ENCODE peak calls at places on chromosomes 6 and 20, in eight cellular contexts. X, T, Y, Z, H, A, F and O are unnamed samples. For H3K4me1 and H3K9me3, the result is how much of the 10 kb centered on the place peaks cover.

GRCh38 chr6:166752097-166752496 is 125.0 kb upstream of the RPS6KA2 start:
- DNase-seq in A (peak), Z (no peak), H (no peak), Y (no peak), T (no peak), F (no peak), X (no peak), O (no peak)

GRCh38 chr6:12328701-12329100 is 38.5 kb downstream of the EDN1 start:
- DNase-seq in Y (no peak), F (no peak), A (no peak), T (no peak), H (peak), X (no peak), Z (no peak), O (no peak)

GRCh38 chr6:99016355-99016754 is 68.6 kb upstream of the FBXL4 start:
- DNase-seq in T (no peak), H (no peak), A (no peak), Y (no peak), F (no peak), Z (no peak), X (no peak), O (no peak)

GRCh38 chr6:9482030-9482731 is 932.7 kb downstream of the TFAP2A start:
- DNase-seq in H (peak), F (no peak), T (no peak), X (no peak), Z (no peak), Y (no peak), A (no peak), O (no peak)

GRCh38 chr6:43940071-43940392 is 170.0 kb downstream of the VEGFA start:
- DNase-seq in Y (no peak), X (no peak), H (no peak), Z (no peak), T (no peak), A (no peak), F (no peak), O (peak)

GRCh38 chr6:138545621-138545980 is 46.3 kb upstream of the NHSL1 start:
- DNase-seq in H (no peak), Y (no peak), A (no peak), Z (peak), F (no peak), T (peak), X (peak), O (peak)

GRCh38 chr6:164507197-164507957 is 802.0 kb downstream of the C6orf118 start:
- DNase-seq in A (peak), X (no peak), H (no peak), Y (no peak), T (no peak), Z (no peak), F (no peak), O (no peak)

GRCh38 chr6:118263929-118264486 is 284.1 kb upstream of the PLN start:
- DNase-seq in A (no peak), T (no peak), X (no peak), Z (no peak), H (peak), Y (peak), F (peak), O (no peak)

GRCh38 chr20:9977629-9978028 is 57.2 kb upstream of the ANKEF1 start:
- DNase-seq in F (no peak), A (no peak), T (no peak), Y (peak), H (no peak), X (no peak), Z (no peak), O (no peak)

GRCh38 chr6:141830530-141830929 is 302.2 kb upstream of the GJE1 start:
- DNase-seq in F (no peak), Z (no peak), Y (no peak), X (no peak), T (no peak), A (no peak), H (no peak), O (no peak)

GRCh38 chr6:159462446-159462845 is 230.6 kb downstream of the SOD2 start:
- DNase-seq in A (no peak), Z (no peak), X (no peak), H (no peak), F (no peak), Y (no peak), T (no peak), O (no peak)

GRCh38 chr6:27592481-27593199 is 119.7 kb upstream of the ZNF184 start:
- DNase-seq in F (no peak), Z (no peak), Y (peak), X (no peak), H (peak), T (no peak), A (peak), O (no peak)

GRCh38 chr6:20931093-20931492 is 396.8 kb downstream of the CDKAL1 start:
- DNase-seq in F (no peak), H (no peak), X (no peak), Y (no peak), T (no peak), Z (no peak), A (no peak), O (no peak)

GRCh38 chr6:137552809-137553208 is 58.6 kb upstream of the OLIG3 start:
- DNase-seq in Z (no peak), T (no peak), Y (peak), X (no peak), A (no peak), H (no peak), F (no peak), O (no peak)

GRCh38 chr20:19017104-19017690 is 195.2 kb upstream of the SLC24A3 start:
- DNase-seq in A (no peak), F (no peak), H (no peak), Y (no peak), Z (no peak), X (peak), T (no peak), O (no peak)

GRCh38 chr6:131740161-131740560 is 29.3 kb upstream of the CTAGE9 start:
- DNase-seq in Z (no peak), H (no peak), A (no peak), Y (no peak), X (no peak), F (no peak), T (no peak), O (no peak)

GRCh38 chr6:131694832-131695426 is 6.3 kb downstream of the OR2A4 start:
- DNase-seq in Y (peak), T (peak), F (peak), H (peak), X (no peak), A (no peak), Z (peak), O (no peak)

GRCh38 chr6:135047324-135047723 is 7.3 kb downstream of the HBS1L start:
- DNase-seq in X (no peak), A (no peak), F (no peak), Y (no peak), H (no peak), T (no peak), Z (no peak), O (no peak)

GRCh38 chr6:165952514-165952913 is 215.1 kb downstream of the TBXT start:
- DNase-seq in Z (no peak), Y (no peak), A (no peak), X (no peak), H (no peak), T (no peak), F (no peak), O (no peak)

GRCh38 chr6:73580247-73581149 is 59.7 kb upstream of the EEF1A1 start:
- DNase-seq in Y (peak), A (peak), Z (peak), X (peak), T (peak), H (peak), F (peak), O (peak)

GRCh38 chr6:152267967-152268845 is 369.0 kb downstream of the SYNE1 start:
- DNase-seq in T (no peak), X (no peak), H (peak), Z (peak), A (no peak), Y (peak), F (peak), O (no peak)

GRCh38 chr6:125951323-125951722 is 5.2 kb upstream of the HINT3 start:
- DNase-seq in Z (no peak), F (no peak), Y (peak), T (no peak), A (no peak), X (no peak), H (no peak), O (no peak)

GRCh38 chr6:93036835-93037234 is 382.5 kb downstream of the EPHA7 start:
- DNase-seq in Z (no peak), Y (peak), A (no peak), H (peak), X (no peak), F (no peak), T (no peak), O (no peak)

GRCh38 chr6:111423055-111423633 is 59.9 kb downstream of the REV3L start:
- DNase-seq in Z (no peak), T (no peak), Y (no peak), F (no peak), X (no peak), A (no peak), H (no peak), O (no peak)

GRCh38 chr6:165661416-165662001 is 1.5 kb downstream of the PDE10A start:
- DNase-seq in H (peak), A (no peak), Z (no peak), Y (no peak), T (no peak), X (peak), F (peak), O (no peak)

GRCh38 chr6:8219352-8219943 is 117.1 kb upstream of the EEF1E1 start:
- DNase-seq in Z (peak), X (no peak), T (peak), A (no peak), H (peak), Y (peak), F (peak), O (no peak)

GRCh38 chr6:56263586-56264295 is 16.4 kb upstream of the COL21A1 start:
- DNase-seq in T (no peak), F (no peak), Y (no peak), Z (no peak), H (no peak), A (no peak), X (no peak), O (no peak)

GRCh38 chr20:9051508-9051907 is 17.4 kb upstream of the PLCB4 start:
- DNase-seq in T (no peak), X (no peak), F (no peak), H (peak), Z (no peak), Y (peak), A (no peak), O (no peak)

GRCh38 chr6:109793793-109794192 is 102.7 kb downstream of the FIG4 start:
- DNase-seq in Z (peak), Y (no peak), X (no peak), A (no peak), F (no peak), H (peak), T (peak), O (no peak)

GRCh38 chr6:16600701-16601100 is 160.6 kb downstream of the ATXN1 start:
- DNase-seq in T (no peak), A (no peak), Y (no peak), F (no peak), H (no peak), Z (no peak), X (no peak), O (no peak)

GRCh38 chr6:135088818-135089809 is 34.5 kb upstream of the HBS1L start:
- DNase-seq in Z (no peak), X (no peak), Y (peak), A (peak), F (peak), H (peak), T (no peak), O (no peak)

GRCh38 chr20:24627291-24627690 is 157.9 kb downstream of the SYNDIG1 start:
- DNase-seq in F (no peak), T (no peak), X (no peak), Z (no peak), A (no peak), Y (no peak), H (no peak), O (no peak)

GRCh38 chr20:51172558-51173428 is 149.9 kb upstream of the KCNG1 start:
- DNase-seq in A (no peak), T (no peak), F (no peak), X (no peak), Z (no peak), H (peak), Y (no peak), O (no peak)

GRCh38 chr20:38094373-38094775 is 60.8 kb downstream of the RPRD1B start:
- DNase-seq in Y (peak), F (no peak), T (peak), A (peak), X (no peak), H (peak), Z (no peak), O (peak)
- H3K4me1 ChIP-seq in Y (under half), F (under half), T (under half), A (under half), X (half or more), H (under half), Z (under half), O (half or more)

GRCh38 chr6:169648617-169649016 is 53.2 kb downstream of the WDR27 start:
- DNase-seq in A (no peak), Z (no peak), Y (no peak), F (no peak), X (no peak), H (no peak), T (no peak), O (peak)

GRCh38 chr6:169646906-169647567 is 54.8 kb downstream of the WDR27 start:
- DNase-seq in X (no peak), Z (no peak), H (no peak), T (no peak), Y (no peak), F (no peak), A (no peak), O (peak)

GRCh38 chr6:169650959-169651292 is 50.9 kb downstream of the WDR27 start:
- DNase-seq in Z (no peak), X (no peak), Y (no peak), A (no peak), H (no peak), F (no peak), T (no peak), O (no peak)

GRCh38 chr6:169650241-169650958 is 51.4 kb downstream of the WDR27 start:
- DNase-seq in Z (no peak), X (no peak), F (no peak), A (no peak), Y (no peak), H (no peak), T (no peak), O (no peak)

GRCh38 chr6:169647637-169648036 is 54.2 kb downstream of the WDR27 start:
- DNase-seq in F (no peak), Y (no peak), H (no peak), A (no peak), Z (no peak), X (peak), T (no peak), O (peak)
- TF ChIP-seq EP300 in F (no peak), Y (no peak), H (no peak), A (no peak), Z (no peak), X (no peak), T (no peak), O (no peak)

GRCh38 chr6:86154852-86155251 is 512.2 kb upstream of the SYNCRIP start:
- DNase-seq in F (no peak), X (no peak), T (no peak), Z (no peak), Y (no peak), H (no peak), A (no peak), O (no peak)

GRCh38 chr6:86147859-86148258 is 505.2 kb upstream of the SYNCRIP start:
- DNase-seq in A (no peak), X (no peak), Y (no peak), Z (no peak), F (no peak), H (no peak), T (no peak), O (no peak)

GRCh38 chr6:86148586-86148985 is 505.9 kb upstream of the SYNCRIP start:
- DNase-seq in H (no peak), Z (no peak), Y (no peak), X (no peak), F (no peak), T (no peak), A (no peak), O (no peak)

GRCh38 chr6:86152546-86152945 is 509.9 kb upstream of the SYNCRIP start:
- DNase-seq in F (no peak), A (no peak), X (no peak), T (no peak), Y (no peak), Z (no peak), H (no peak), O (no peak)

DNA sequence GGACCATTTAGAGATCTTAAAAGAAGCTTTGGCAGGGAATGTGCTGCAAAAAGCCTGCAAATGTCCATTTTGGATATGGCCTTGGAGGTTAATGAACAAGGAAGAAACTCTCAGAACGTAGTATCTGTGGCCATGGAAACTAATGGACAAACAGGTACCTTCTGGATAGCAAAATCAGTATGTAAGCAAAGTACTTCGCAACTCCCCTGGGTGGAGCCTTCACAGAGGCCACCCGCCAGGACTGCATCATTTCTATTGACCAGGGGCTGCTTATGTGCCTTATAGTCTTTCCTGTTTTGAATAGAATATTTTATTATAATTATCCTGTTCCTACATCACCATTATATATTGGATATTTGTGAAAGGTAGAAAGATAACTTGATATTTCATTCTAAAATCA is 510.8 kb upstream of the SYNCRIP start:
- DNase-seq in Y (no peak), X (no peak), H (no peak), F (no peak), Z (no peak), T (no peak), A (no peak), O (no peak)
- H3K9me3 ChIP-seq in Y (under half), X (under half), H (under half), F (under half), Z (under half), T (under half), A (under half), O (under half)

DNA sequence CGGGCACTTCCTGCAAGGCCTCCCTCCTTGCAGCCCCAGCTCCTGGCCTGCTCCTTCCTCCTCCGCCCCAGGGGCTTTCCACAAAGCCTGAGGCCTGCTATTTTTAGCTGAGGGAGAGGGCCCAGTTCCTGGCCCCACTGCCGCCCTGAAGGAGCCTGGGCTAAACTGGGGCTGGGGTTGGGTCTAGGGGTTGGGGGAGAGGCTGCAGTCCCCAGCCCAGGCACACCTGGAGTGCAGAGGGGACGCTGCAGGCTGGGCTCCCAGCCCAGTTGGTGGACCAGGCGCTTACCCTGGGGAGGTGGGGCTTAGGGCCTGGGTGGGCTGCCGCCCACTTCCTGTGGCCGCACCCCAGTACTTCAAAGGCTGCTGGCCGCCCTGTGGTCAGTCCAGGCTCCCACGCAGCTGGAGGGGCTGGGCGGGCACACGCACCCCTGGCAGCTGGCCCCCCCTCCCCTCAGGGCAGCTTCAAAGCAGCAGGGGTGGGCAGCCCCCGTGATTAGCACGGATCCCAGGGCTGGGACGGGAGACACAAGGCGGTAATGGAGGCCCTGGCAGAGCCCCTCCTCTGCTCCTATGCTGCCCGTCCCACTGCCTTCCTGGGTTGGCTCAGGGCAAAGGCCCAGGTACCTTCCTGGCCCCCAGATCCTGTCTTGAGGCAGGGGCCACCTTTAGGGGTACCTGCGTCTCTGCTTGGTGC is 7.1 kb upstream of the ABHD16B start:
- DNase-seq in X (peak), A (no peak), T (no peak), F (peak), Y (no peak), H (no peak), Z (peak), O (no peak)
- H3K4me1 ChIP-seq in X (half or more), A (half or more), T (under half), F (under half), Y (half or more), H (under half), Z (under half), O (under half)

GRCh38 chr6:82363368-82364086 is at the start of gene TPBG:
- DNase-seq in F (peak), H (peak), T (peak), Y (peak), A (no peak), X (peak), Z (peak), O (peak)
- TF ChIP-seq EP300 in F (no peak), H (no peak), T (no peak), Y (no peak), A (no peak), X (no peak), Z (no peak), O (no peak)